ENCODE peak calls at places on chromosomes 7 and 10, in nine cellular contexts. N is NCI-H774; O is NCI-H1092; Z is activated CD4-positive, alpha-beta T cell treated with anti-CD3 and anti-CD28 coated beads, Interleukin-2, amount 50 U/mL, for 48 hours; W is activated effector memory CD4-positive, alpha-beta T cell treated with anti-CD3 and anti-CD28 coated beads, Interleukin-2, amount 50 U/mL, for 16 hours; E is NCI-H526 treated with DMSO at 0.1 percent for 48 hours; X is germinal center; P is NCI-H460; D is GM10248. H is an unnamed sample.

GRCh38 chr7:7535688-7536087 is at the start of gene COL28A1:
- DNase-seq in N (no peak), O (no peak), D (no peak), W (no peak), X (no peak), Z (no peak), P (no peak), E (no peak), H (no peak)

GRCh38 chr10:132456881-132457280 is 59.9 kb downstream of the PWWP2B start:
- DNase-seq in O (no peak), P (no peak), D (no peak), W (no peak), N (no peak), E (no peak), X (no peak), Z (no peak), H (no peak)

GRCh38 chr7:24510781-24511180 is 62.5 kb upstream of the PALS2 start:
- DNase-seq in E (peak), X (no peak), O (no peak), W (no peak), Z (no peak), D (no peak), N (no peak), P (no peak), H (no peak)

GRCh38 chr10:97747573-97747972 is 10.6 kb downstream of the ZFYVE27 start:
- DNase-seq in X (no peak), W (no peak), E (no peak), Z (no peak), P (no peak), N (no peak), D (no peak), O (no peak), H (no peak)

GRCh38 chr10:55200020-55200419 is 399.0 kb upstream of the PCDH15 start:
- DNase-seq in E (no peak), D (no peak), W (no peak), X (no peak), P (no peak), Z (no peak), O (no peak), N (no peak), H (no peak)

GRCh38 chr10:86443936-86444335 is 77.3 kb upstream of the GRID1 start:
- DNase-seq in Z (no peak), W (no peak), D (no peak), O (no peak), N (no peak), X (no peak), P (no peak), E (no peak), H (no peak)

GRCh38 chr7:18144171-18144570 is 116.5 kb upstream of the PRPS1L1 start:
- DNase-seq in Z (no peak), D (peak), W (no peak), O (no peak), X (no peak), N (no peak), P (no peak), E (no peak), H (peak)

GRCh38 chr7:81769891-81770818 is at the start of gene HGF:
- DNase-seq in O (no peak), X (no peak), P (no peak), D (no peak), E (no peak), W (no peak), Z (no peak), N (no peak), H (no peak)

GRCh38 chr7:74627699-74628411 is 29.7 kb upstream of the GTF2I start:
- DNase-seq in O (peak), X (no peak), E (no peak), N (no peak), W (no peak), D (no peak), Z (no peak), P (no peak), H (no peak)

GRCh38 chr10:68156373-68157185 is 47.3 kb downstream of the MYPN start:
- DNase-seq in N (peak), D (peak), E (peak), P (peak), O (no peak), W (peak), X (peak), Z (peak), H (peak)

GRCh38 chr7:86833360-86833759 is 189.7 kb downstream of the GRM3 start:
- DNase-seq in P (no peak), W (no peak), O (peak), N (peak), D (no peak), Z (no peak), E (no peak), X (no peak), H (no peak)

GRCh38 chr10:123297175-123297574 is 143.0 kb downstream of the BUB3 start:
- DNase-seq in P (no peak), D (no peak), Z (no peak), N (no peak), O (no peak), E (no peak), W (no peak), X (no peak), H (no peak)

GRCh38 chr7:116161733-116162132 is 48.6 kb upstream of the TES start:
- DNase-seq in P (no peak), O (no peak), Z (no peak), W (no peak), D (no peak), N (no peak), E (no peak), X (no peak), H (no peak)

GRCh38 chr10:35050556-35050955 is 39.6 kb downstream of the CUL2 start:
- DNase-seq in Z (no peak), N (no peak), E (no peak), P (no peak), O (no peak), D (no peak), W (no peak), X (no peak), H (no peak)

GRCh38 chr10:47414227-47414592 is 30.1 kb upstream of the ZNF488 start:
- DNase-seq in W (peak), X (no peak), P (no peak), D (no peak), O (no peak), Z (no peak), N (no peak), E (no peak), H (no peak)

GRCh38 chr10:103278862-103279298 is 1.9 kb downstream of the INA start:
- DNase-seq in D (peak), P (peak), X (peak), E (no peak), Z (peak), N (no peak), W (peak), O (no peak), H (no peak)

GRCh38 chr10:121263407-121263783 is 334.8 kb downstream of the FGFR2 start:
- DNase-seq in X (no peak), N (no peak), E (no peak), O (no peak), P (no peak), W (no peak), Z (no peak), D (no peak), H (no peak)

GRCh38 chr7:151632750-151633515 is 113.2 kb upstream of the RHEB start:
- DNase-seq in Z (peak), N (peak), E (no peak), P (no peak), X (peak), W (peak), D (peak), O (no peak), H (peak)

GRCh38 chr10:127928021-127928806 is 21.3 kb downstream of the PTPRE start:
- DNase-seq in O (no peak), W (no peak), D (no peak), Z (no peak), N (no peak), X (no peak), E (peak), P (no peak), H (no peak)

GRCh38 chr10:104622598-104623209 is 18.4 kb upstream of the SORCS3 start:
- DNase-seq in Z (no peak), E (peak), W (no peak), X (no peak), N (peak), D (no peak), O (no peak), P (peak), H (no peak)

GRCh38 chr7:22814261-22815208 is 8.1 kb downstream of the TOMM7 start:
- DNase-seq in X (no peak), E (no peak), Z (no peak), P (no peak), D (no peak), N (no peak), W (no peak), O (no peak), H (no peak)

GRCh38 chr7:157149317-157149716 is 10.6 kb downstream of the UBE3C start:
- DNase-seq in X (no peak), W (no peak), Z (no peak), P (no peak), E (no peak), O (no peak), N (no peak), D (no peak), H (no peak)

GRCh38 chr7:26090927-26091519 is 61.0 kb upstream of the NFE2L3 start:
- DNase-seq in Z (no peak), W (no peak), N (peak), E (peak), D (peak), P (peak), X (peak), O (peak), H (no peak)

GRCh38 chr7:94740490-94740889 is 84.6 kb upstream of the SGCE start:
- DNase-seq in P (no peak), Z (no peak), N (no peak), O (no peak), D (no peak), X (no peak), E (no peak), W (no peak), H (no peak)

GRCh38 chr7:95672434-95672833 is 76.1 kb upstream of the PDK4 start:
- DNase-seq in W (no peak), D (no peak), Z (no peak), O (no peak), N (no peak), E (no peak), X (no peak), P (no peak), H (no peak)